ENCODE peak calls at places on chromosomes 3 and 15, in eight cellular contexts. A is GM12865; M is Peyer's patch; D is adrenal gland; H is foreskin fibroblast; S is brain microvascular endothelial cell; Q is activated CD8-positive, alpha-beta T cell treated with anti-CD3 and anti-CD28 coated beads for 36 hours; P is neural crest cell. Z is an unnamed sample.

GRCh38 chr3:30006111-30006510 is 600.3 kb upstream of the TGFBR2 start:
- DNase-seq in A (no peak), M (no peak), D (no peak), H (no peak), S (no peak), Q (no peak), P (no peak), Z (no peak)

GRCh38 chr3:62371735-62372591 is 1.4 kb downstream of the FEZF2 start:
- DNase-seq in A (no peak), M (no peak), D (no peak), H (no peak), S (no peak), Q (no peak), P (no peak), Z (no peak)

GRCh38 chr15:31004220-31004733 is 12.8 kb upstream of the MTMR10 start:
- DNase-seq in A (peak; percentile 95), M (no peak), D (no peak), H (no peak), S (no peak), Q (peak; percentile 34), P (no peak), Z (no peak)

GRCh38 chr15:71133734-71134464 is 18.6 kb downstream of the THSD4 start:
- DNase-seq in A (no peak), M (no peak), D (peak; percentile 74), H (no peak), S (no peak), Q (no peak), P (no peak), Z (no peak)

GRCh38 chr3:50612973-50613851 is 1.6 kb upstream of the CISH start:
- DNase-seq in A (no peak), M (no peak), D (no peak), H (no peak), S (no peak), Q (no peak), P (no peak), Z (no peak)

GRCh38 chr15:82539690-82540054 is 585 bp downstream of the RPS17 start:
- DNase-seq in A (no peak), M (peak; percentile 63), D (peak; percentile 47), H (no peak), S (no peak), Q (no peak), P (no peak), Z (no peak)

GRCh38 chr15:33580526-33580925 is 269.8 kb downstream of the RYR3 start:
- DNase-seq in A (no peak), M (no peak), D (no peak), H (no peak), S (no peak), Q (no peak), P (no peak), Z (no peak)

GRCh38 chr3:32975891-32976290 is 24.4 kb downstream of the CCR4 start:
- DNase-seq in A (no peak), M (no peak), D (no peak), H (no peak), S (no peak), Q (no peak), P (no peak), Z (no peak)

GRCh38 chr15:99197861-99198260 is 51.5 kb downstream of the TTC23 start:
- DNase-seq in A (no peak), M (no peak), D (no peak), H (no peak), S (no peak), Q (no peak), P (no peak), Z (peak; percentile 3)

GRCh38 chr3:142844339-142844977 is 44.4 kb downstream of the PCOLCE2 start:
- DNase-seq in A (peak; percentile 40), M (no peak), D (no peak), H (peak; percentile 21), S (no peak), Q (peak; percentile 16), P (no peak), Z (peak; percentile 42)

GRCh38 chr15:52463638-52464037 is 65.0 kb downstream of the MYO5A start:
- DNase-seq in A (peak; percentile 36), M (no peak), D (no peak), H (peak; percentile 55), S (no peak), Q (no peak), P (no peak), Z (peak; percentile 25)

GRCh38 chr3:142278451-142278850 is 53.1 kb upstream of the GK5 start:
- DNase-seq in A (no peak), M (no peak), D (no peak), H (no peak), S (peak; percentile 25), Q (no peak), P (no peak), Z (peak; percentile 12)

GRCh38 chr3:13213911-13214846 is 140.9 kb upstream of the IQSEC1 start:
- DNase-seq in A (no peak), M (no peak), D (no peak), H (no peak), S (no peak), Q (no peak), P (no peak), Z (no peak)

GRCh38 chr15:64092864-64093626 is 593 bp downstream of the CIAO2A start:
- DNase-seq in A (peak; percentile 86), M (peak; percentile 63), D (peak; percentile 78), H (peak; percentile 32), S (peak; percentile 50), Q (peak; percentile 73), P (no peak), Z (peak; percentile 38)

GRCh38 chr3:20340324-20340928 is 154.4 kb upstream of the SGO1 start:
- DNase-seq in A (peak; percentile 78), M (peak; percentile 48), D (peak; percentile 82), H (peak; percentile 51), S (peak; percentile 87), Q (peak; percentile 83), P (peak; percentile 83), Z (peak; percentile 63)
- TF ChIP-seq CTCF in A (peak; percentile 88), M (peak; percentile 65), D (peak; percentile 85), H (peak; percentile 88), S (peak; percentile 96), Q (peak; percentile 86), P (peak; percentile 88), Z (peak; percentile 98)

GRCh38 chr3:113531826-113532697 is at the start of gene SIDT1:
- DNase-seq in A (peak; percentile 89), M (peak; percentile 74), D (peak; percentile 33), H (no peak), S (no peak), Q (peak; percentile 81), P (no peak), Z (no peak)
- TF ChIP-seq CTCF in A (peak; percentile 4), M (peak; percentile 15), D (no peak), H (no peak), S (peak; percentile 23), Q (no peak), P (peak; percentile 18), Z (no peak)

GRCh38 chr3:42265059-42265991 is 660 bp downstream of the CCK start:
- DNase-seq in A (no peak), M (no peak), D (no peak), H (no peak), S (no peak), Q (no peak), P (no peak), Z (no peak)

GRCh38 chr3:42262525-42262924 is 3.5 kb downstream of the CCK start:
- DNase-seq in A (no peak), M (no peak), D (no peak), H (peak; percentile 88), S (no peak), Q (no peak), P (no peak), Z (peak; percentile 96)

GRCh38 chr3:42266085-42266484 is at the start of gene CCK:
- DNase-seq in A (no peak), M (no peak), D (no peak), H (no peak), S (no peak), Q (no peak), P (no peak), Z (no peak)

GRCh38 chr3:42264399-42265058 is 1.5 kb downstream of the CCK start:
- DNase-seq in A (no peak), M (peak; percentile 54), D (peak; percentile 25), H (peak; percentile 50), S (peak; percentile 37), Q (peak; percentile 54), P (no peak), Z (no peak)

DNA sequence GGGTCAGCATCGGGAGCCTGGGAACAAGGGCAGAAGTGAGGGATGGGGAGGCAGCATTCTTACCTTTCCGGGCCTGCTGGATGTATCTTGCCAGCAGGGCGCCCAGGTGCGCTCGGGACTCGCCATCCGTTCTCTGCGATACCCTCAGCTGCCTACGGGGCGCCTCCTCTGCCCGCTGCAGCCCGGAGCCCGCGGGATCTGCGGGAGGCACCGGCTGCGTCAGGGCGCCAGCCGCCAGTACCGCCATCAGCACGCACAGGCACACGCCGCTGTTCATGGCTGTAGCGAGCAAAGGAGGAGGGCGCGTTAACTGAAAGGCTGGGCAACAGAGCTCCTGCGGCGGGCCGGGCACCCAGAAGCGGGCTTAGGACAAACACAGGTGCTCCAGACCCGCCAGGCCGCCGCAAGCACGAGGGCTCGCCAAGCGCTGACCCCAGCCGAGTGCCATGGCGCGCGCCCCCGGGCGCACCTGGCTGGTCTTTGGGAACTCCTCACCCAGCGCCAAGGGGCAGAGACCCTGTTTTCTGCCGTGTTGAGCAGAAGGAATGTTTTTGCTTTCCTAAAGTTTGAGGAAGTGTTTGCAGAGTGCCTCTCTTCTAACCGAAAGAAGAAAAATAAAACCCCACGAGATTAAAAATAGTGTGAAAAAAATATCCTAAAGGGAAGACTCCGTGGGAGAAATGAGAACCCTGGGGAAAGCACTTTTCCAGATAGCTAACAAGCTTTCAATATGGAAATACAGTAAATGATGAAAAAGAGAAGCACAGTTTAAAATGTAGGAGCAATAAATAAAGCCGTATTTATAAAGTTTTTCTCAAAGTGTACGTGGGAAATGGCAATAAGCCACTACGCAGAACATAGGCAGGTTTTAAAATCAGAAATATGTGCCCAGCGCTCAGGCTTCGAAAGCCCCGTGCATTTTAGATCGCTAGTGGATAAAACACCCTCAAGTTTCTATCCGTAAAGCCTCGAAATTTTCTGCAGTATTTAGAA is 2.3 kb downstream of the CCK start:
- DNase-seq in A (no peak), M (no peak), D (no peak), H (no peak), S (no peak), Q (peak; percentile 37), P (no peak), Z (no peak)
- TF ChIP-seq CTCF in A (no peak), M (no peak), D (no peak), H (no peak), S (no peak), Q (peak; percentile 17), P (no peak), Z (no peak)

GRCh38 chr15:49101536-49101935 is 53.9 kb downstream of the COPS2 start:
- DNase-seq in A (no peak), M (no peak), D (no peak), H (peak; percentile 9), S (peak; percentile 22), Q (no peak), P (no peak), Z (peak; percentile 11)

GRCh38 chr15:49103676-49104075 is 51.7 kb downstream of the COPS2 start:
- DNase-seq in A (no peak), M (no peak), D (no peak), H (no peak), S (no peak), Q (no peak), P (no peak), Z (no peak)

DNA sequence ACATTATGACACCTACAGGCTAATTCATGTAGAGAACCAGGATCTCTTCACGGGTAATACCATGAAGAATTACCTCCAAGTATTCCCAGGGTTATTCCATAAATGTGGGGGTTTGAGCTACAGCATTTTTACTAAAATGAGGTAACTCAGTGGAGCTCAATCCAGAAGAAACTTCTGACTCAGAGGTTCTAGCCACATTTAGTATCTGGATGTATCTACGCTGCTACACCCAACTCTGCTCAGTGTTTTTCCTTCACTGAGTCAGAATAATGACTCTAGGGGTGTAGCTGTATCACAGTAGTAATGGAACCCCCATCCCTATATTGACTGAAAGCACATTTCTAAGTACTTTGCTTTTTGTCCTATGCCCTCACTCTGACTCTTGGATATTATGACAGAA is 52.4 kb downstream of the COPS2 start:
- DNase-seq in A (no peak), M (no peak), D (no peak), H (peak; percentile 6), S (peak; percentile 60), Q (no peak), P (no peak), Z (peak; percentile 64)
- TF ChIP-seq CTCF in A (no peak), M (no peak), D (no peak), H (no peak), S (no peak), Q (no peak), P (no peak), Z (no peak)